ENCODE peak calls at places on chromosome 7, in four cellular contexts. Q is cardiac muscle cell, V is upper lobe of left lung, K is foreskin fibroblast. E is an unnamed sample.

GRCh38 chr7:957418-958220 is 3.1 kb upstream of the ADAP1 start:
- DNase-seq in Q (no peak), V (peak), K (no peak), E (peak)

GRCh38 chr7:137999496-138000080 is 2.3 kb downstream of the CREB3L2 start:
- DNase-seq in Q (no peak), V (no peak), K (peak), E (no peak)

GRCh38 chr7:140923358-140924006 is 1.2 kb downstream of the BRAF start:
- DNase-seq in Q (peak), V (no peak), K (peak), E (peak)

GRCh38 chr7:17638727-17639126 is 301.6 kb downstream of the SNX13 start:
- DNase-seq in Q (no peak), V (peak), K (no peak), E (no peak)

GRCh38 chr7:116730097-116731018 is 58.4 kb downstream of the MET start:
- DNase-seq in Q (no peak), V (peak), K (no peak), E (no peak)

GRCh38 chr7:97845622-97846203 is 26.5 kb downstream of the ASNS start:
- DNase-seq in Q (peak), V (no peak), K (peak), E (peak)

GRCh38 chr7:55247466-55247865 is 117.7 kb upstream of the LANCL2 start:
- DNase-seq in Q (no peak), V (no peak), K (peak), E (no peak)

GRCh38 chr7:115676080-115676479 is 354.5 kb downstream of the TFEC start:
- DNase-seq in Q (no peak), V (peak), K (peak), E (no peak)

GRCh38 chr7:7014827-7015610 is 167.3 kb upstream of the C1GALT1 start:
- DNase-seq in Q (no peak), V (no peak), K (no peak), E (no peak)

GRCh38 chr7:49766966-49767365 is 6.5 kb upstream of the VWC2 start:
- DNase-seq in Q (no peak), V (no peak), K (no peak), E (no peak)

GRCh38 chr7:100676501-100677306 is 3.2 kb downstream of the GNB2 start:
- DNase-seq in Q (no peak), V (no peak), K (no peak), E (no peak)

GRCh38 chr7:19747740-19748339 is 25.6 kb downstream of the TMEM196 start:
- DNase-seq in Q (peak), V (no peak), K (peak), E (peak)

GRCh38 chr7:67518580-67518979 is 521.9 kb downstream of the TYW1 start:
- DNase-seq in Q (no peak), V (no peak), K (no peak), E (no peak)

GRCh38 chr7:93117327-93117726 is 452 bp downstream of the SAMD9 start:
- DNase-seq in Q (no peak), V (no peak), K (no peak), E (no peak)

GRCh38 chr7:69564454-69565417 is 33.5 kb upstream of the AUTS2 start:
- DNase-seq in Q (peak), V (no peak), K (peak), E (no peak)

GRCh38 chr7:2501947-2502646 is 17.5 kb upstream of the LFNG start:
- DNase-seq in Q (no peak), V (no peak), K (no peak), E (no peak)

GRCh38 chr7:71303566-71303965 is 171.6 kb downstream of the GALNT17 start:
- DNase-seq in Q (no peak), V (no peak), K (no peak), E (no peak)

GRCh38 chr7:28528899-28529298 is 116.6 kb downstream of the CREB5 start:
- DNase-seq in Q (no peak), V (no peak), K (peak), E (no peak)

GRCh38 chr7:28529755-28530154 is 117.4 kb downstream of the CREB5 start:
- DNase-seq in Q (no peak), V (no peak), K (no peak), E (no peak)

GRCh38 chr7:28533267-28533666 is 120.9 kb downstream of the CREB5 start:
- DNase-seq in Q (no peak), V (no peak), K (no peak), E (no peak)

GRCh38 chr7:28533731-28534531 is 121.6 kb downstream of the CREB5 start:
- DNase-seq in Q (no peak), V (no peak), K (peak), E (no peak)

GRCh38 chr7:28530175-28531142 is 118.1 kb downstream of the CREB5 start:
- DNase-seq in Q (peak), V (no peak), K (peak), E (no peak)
- H3K4me3 ChIP-seq in Q (no peak), V (no peak), K (no peak), E (no peak)

GRCh38 chr7:13981070-13981469 is 8.4 kb downstream of the ETV1 start:
- DNase-seq in Q (peak), V (peak), K (peak), E (peak)

GRCh38 chr7:13982940-13983677 is 6.4 kb downstream of the ETV1 start:
- DNase-seq in Q (no peak), V (no peak), K (peak), E (no peak)

GRCh38 chr7:13984831-13985685 is 4.4 kb downstream of the ETV1 start:
- DNase-seq in Q (no peak), V (no peak), K (no peak), E (no peak)

GRCh38 chr7:13980474-13980873 is 9.0 kb downstream of the ETV1 start:
- DNase-seq in Q (no peak), V (no peak), K (no peak), E (no peak)

DNA sequence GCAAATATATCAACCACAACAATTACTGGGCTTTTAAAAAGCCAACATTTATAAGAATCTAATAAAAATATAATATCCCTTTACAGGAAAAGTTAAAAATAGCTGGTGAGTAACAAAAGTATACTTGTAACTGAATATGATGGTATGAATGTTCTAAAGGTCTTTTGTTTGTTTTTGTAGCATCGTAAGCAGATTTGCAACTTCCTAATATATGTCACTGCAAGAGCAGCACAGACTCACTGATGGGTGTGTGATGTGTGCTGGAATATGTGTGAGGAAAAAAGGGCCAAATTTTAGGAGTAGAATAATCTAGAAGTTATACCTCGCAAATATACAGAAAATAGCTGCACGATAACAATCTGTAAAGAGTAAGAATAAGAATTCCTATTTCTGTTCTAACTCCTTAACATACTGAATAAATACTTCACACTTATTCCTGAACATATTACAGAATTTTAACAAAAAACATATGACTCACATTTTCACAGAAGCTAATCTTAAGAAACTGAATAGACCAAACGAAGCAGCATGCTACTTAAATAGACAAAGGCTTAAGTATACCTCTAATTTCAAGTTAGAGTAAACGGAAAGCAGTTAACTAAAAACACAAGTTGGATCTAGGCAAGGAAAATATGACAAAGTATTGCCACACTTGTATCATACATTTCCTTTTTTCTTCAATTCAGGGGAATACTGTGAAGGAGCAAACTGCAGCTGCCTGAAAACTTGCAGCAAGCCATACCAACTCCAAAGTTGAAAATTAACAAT is 9.6 kb downstream of the ETV1 start:
- DNase-seq in Q (no peak), V (no peak), K (peak), E (no peak)
- H3K4me3 ChIP-seq in Q (no peak), V (no peak), K (no peak), E (no peak)

GRCh38 chr7:128739990-128740682 is 977 bp downstream of the CALU start:
- DNase-seq in Q (no peak), V (no peak), K (peak), E (no peak)

GRCh38 chr7:128740996-128741395 is 1.8 kb downstream of the CALU start:
- DNase-seq in Q (no peak), V (no peak), K (peak), E (no peak)

GRCh38 chr7:128742206-128742605 is 3.0 kb downstream of the CALU start:
- DNase-seq in Q (no peak), V (no peak), K (peak), E (no peak)

GRCh38 chr7:128743112-128743772 is 4.1 kb downstream of the CALU start:
- DNase-seq in Q (no peak), V (peak), K (no peak), E (no peak)

DNA sequence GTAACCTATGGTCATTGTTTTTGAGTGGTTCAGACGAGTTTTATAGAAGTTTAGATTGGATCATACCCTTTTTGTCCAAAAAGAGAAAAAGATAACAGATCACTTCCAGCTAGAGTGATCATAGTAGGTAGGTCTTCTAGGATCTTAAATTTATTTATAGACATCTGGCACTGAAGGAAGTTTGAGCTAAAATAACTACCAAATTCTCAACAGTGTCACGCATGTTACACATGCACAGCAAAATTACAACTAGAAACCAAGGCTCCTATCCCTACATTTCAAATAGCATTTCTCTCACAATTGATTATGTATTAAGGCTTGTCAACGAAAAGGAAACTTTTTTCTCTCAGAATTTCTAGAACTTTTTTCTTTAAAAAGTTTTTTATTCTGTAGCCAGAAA is 2.3 kb downstream of the CALU start:
- DNase-seq in Q (no peak), V (no peak), K (peak), E (no peak)
- H3K4me3 ChIP-seq in Q (no peak), V (no peak), K (peak), E (no peak)

GRCh38 chr7:154914580-154915380 is 88.1 kb downstream of the PAXIP1 start:
- DNase-seq in Q (no peak), V (no peak), K (peak), E (peak)

GRCh38 chr7:154911862-154912261 is 91.1 kb downstream of the PAXIP1 start:
- DNase-seq in Q (no peak), V (no peak), K (no peak), E (no peak)

GRCh38 chr7:154915600-154915999 is 87.3 kb downstream of the PAXIP1 start:
- DNase-seq in Q (no peak), V (no peak), K (no peak), E (no peak)

GRCh38 chr7:154912921-154913644 is 89.8 kb downstream of the PAXIP1 start:
- DNase-seq in Q (no peak), V (no peak), K (peak), E (no peak)

GRCh38 chr7:154913645-154914579 is 89.0 kb downstream of the PAXIP1 start:
- DNase-seq in Q (peak), V (peak), K (peak), E (peak)
- H3K4me3 ChIP-seq in Q (no peak), V (peak), K (peak), E (no peak)